ENCODE peak calls at places on chromosomes 4 and X, in four cellular contexts. B is MCF 10A, P is activated B cell treated with CpG ODN at 0.5 μM for 24 hours, Z is GM12865. W is an unnamed sample.

GRCh38 chrX:53714580-53715335 is 28.2 kb upstream of the HUWE1 start:
- DNase-seq in B (peak), P (peak), Z (peak), W (no peak)

GRCh38 chr4:39682133-39682532 is 15.8 kb upstream of the UBE2K start:
- DNase-seq in B (no peak), P (no peak), Z (peak), W (no peak)

GRCh38 chr4:8159522-8160232 is 1.1 kb upstream of the ABLIM2 start:
- DNase-seq in B (no peak), P (no peak), Z (no peak), W (no peak)

GRCh38 chr4:15479913-15480185 is 10.2 kb downstream of the CC2D2A start:
- DNase-seq in B (no peak), P (no peak), Z (no peak), W (no peak)

GRCh38 chr4:37639551-37640293 is 46.5 kb downstream of the RELL1 start:
- DNase-seq in B (no peak), P (no peak), Z (no peak), W (no peak)

GRCh38 chr4:66829310-66829709 is 716.0 kb downstream of the CENPC start:
- DNase-seq in B (no peak), P (no peak), Z (no peak), W (no peak)

GRCh38 chrX:131792356-131792749 is 230.7 kb upstream of the STK26 start:
- DNase-seq in B (peak), P (no peak), Z (peak), W (no peak)

GRCh38 chr4:145863191-145863590 is 75.4 kb downstream of the ZNF827 start:
- DNase-seq in B (no peak), P (no peak), Z (no peak), W (no peak)

GRCh38 chr4:122874194-122874593 is 47.6 kb downstream of the FGF2 start:
- DNase-seq in B (peak), P (no peak), Z (no peak), W (no peak)

GRCh38 chr4:83282049-83282535 is 2.5 kb downstream of the COQ2 start:
- DNase-seq in B (peak), P (no peak), Z (peak), W (peak)

DNA sequence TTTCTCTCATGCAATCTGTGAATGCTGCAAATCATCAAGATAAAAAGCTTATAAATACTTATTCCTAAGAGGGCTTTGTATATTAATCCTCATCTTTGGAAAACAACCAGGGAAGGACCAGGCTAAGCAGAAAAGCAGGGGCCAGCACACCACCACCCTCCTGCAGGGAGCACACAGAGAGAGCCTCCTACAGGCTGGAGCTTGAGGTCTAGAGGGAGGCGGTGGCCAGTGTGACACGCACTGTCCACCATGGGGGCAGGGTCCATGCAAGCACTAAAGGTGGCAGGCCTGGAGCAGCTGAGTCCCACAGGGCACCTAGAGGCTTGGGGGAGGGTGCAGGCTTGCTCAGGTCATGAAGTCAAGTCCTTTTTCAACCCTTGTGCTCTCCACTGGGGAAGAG is 236.9 kb downstream of the TACR3 start:
- DNase-seq in B (no peak), P (no peak), Z (no peak), W (no peak)
- TF ChIP-seq CTCF in B (no peak), P (no peak), Z (no peak), W (no peak)

GRCh38 chr4:144384428-144384827 is 243.9 kb upstream of the GYPA start:
- DNase-seq in B (no peak), P (no peak), Z (no peak), W (no peak)
- TF ChIP-seq CTCF in B (no peak), P (no peak), Z (no peak), W (no peak)

GRCh38 chr4:80221161-80221560 is 23.9 kb downstream of the PRDM8 start:
- DNase-seq in B (peak), P (no peak), Z (no peak), W (no peak)
- TF ChIP-seq CTCF in B (peak), P (no peak), Z (no peak), W (peak)

GRCh38 chrX:43682726-43683125 is 26.6 kb downstream of the MAOA start:
- DNase-seq in B (no peak), P (no peak), Z (no peak), W (no peak)

GRCh38 chrX:43676960-43677582 is 21.0 kb downstream of the MAOA start:
- DNase-seq in B (peak), P (no peak), Z (no peak), W (no peak)

GRCh38 chrX:43677993-43678392 is 21.9 kb downstream of the MAOA start:
- DNase-seq in B (no peak), P (no peak), Z (no peak), W (no peak)

GRCh38 chrX:43679058-43679457 is 23.0 kb downstream of the MAOA start:
- DNase-seq in B (no peak), P (no peak), Z (no peak), W (no peak)

GRCh38 chrX:43679778-43680177 is 23.7 kb downstream of the MAOA start:
- DNase-seq in B (peak), P (no peak), Z (no peak), W (no peak)
- TF ChIP-seq CTCF in B (no peak), P (no peak), Z (no peak), W (no peak)

GRCh38 chr4:73258668-73259551 is at the start of gene ANKRD17:
- DNase-seq in B (peak), P (peak), Z (peak), W (peak)
- TF ChIP-seq CTCF in B (no peak), P (no peak), Z (no peak), W (no peak)

GRCh38 chr4:75194180-75194579 is 261.3 kb downstream of the PARM1 start:
- DNase-seq in B (no peak), P (no peak), Z (no peak), W (no peak)

GRCh38 chr4:75189976-75190375 is 257.1 kb downstream of the PARM1 start:
- DNase-seq in B (no peak), P (no peak), Z (no peak), W (no peak)

GRCh38 chr4:75195111-75195510 is 262.2 kb downstream of the PARM1 start:
- DNase-seq in B (no peak), P (no peak), Z (no peak), W (no peak)
- TF ChIP-seq CTCF in B (no peak), P (no peak), Z (no peak), W (no peak)

GRCh38 chrX:147476008-147476407 is 435.7 kb upstream of the FMR1 start:
- DNase-seq in B (peak), P (no peak), Z (peak), W (peak)
- TF ChIP-seq CTCF in B (peak), P (no peak), Z (peak), W (peak)

DNA sequence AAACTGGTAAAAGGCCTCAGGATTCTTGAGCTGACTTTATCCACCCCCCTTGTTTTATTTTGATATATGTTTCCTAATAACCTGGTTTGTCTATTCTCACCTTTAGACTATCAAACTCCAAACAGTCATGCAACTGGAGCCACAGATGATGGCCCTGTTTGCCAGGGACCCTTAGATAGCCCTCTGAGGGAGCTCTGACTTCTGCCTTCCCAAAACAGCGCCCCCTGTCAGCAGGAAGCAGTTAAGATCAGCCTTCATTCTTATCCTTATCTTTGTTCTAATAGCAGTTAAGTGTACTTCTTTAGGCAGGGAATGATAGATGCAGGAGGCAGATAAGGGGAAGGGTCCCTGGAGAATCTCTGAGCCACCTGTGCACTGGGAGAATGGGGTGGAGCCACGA is 27.5 kb upstream of the CXCL13 start:
- DNase-seq in B (no peak), P (no peak), Z (no peak), W (no peak)
- TF ChIP-seq CTCF in B (no peak), P (no peak), Z (peak), W (no peak)